ENCODE peak calls at places on chromosomes 12 and 14, in nine cellular contexts. H, Q, V, E, L, J, F, T and S are unnamed samples.

GRCh38 chr14:70009961-70010360 is 130.7 kb downstream of the SMOC1 start:
- DNase-seq in F (no peak), H (peak), E (no peak), Q (no peak), J (no peak), L (no peak), V (no peak), T (peak), S (no peak)

GRCh38 chr12:12505544-12506501 is 56.8 kb downstream of the DUSP16 start:
- DNase-seq in H (peak), E (no peak), F (peak), T (no peak), V (no peak), L (peak), J (peak), Q (no peak), S (no peak)

GRCh38 chr12:55736780-55737580 is 5.9 kb upstream of the GDF11 start:
- DNase-seq in T (peak), Q (peak), F (peak), E (peak), V (peak), H (peak), L (peak), J (peak), S (peak)

GRCh38 chr14:84482256-84483071 is 1047.5 kb upstream of the FLRT2 start:
- DNase-seq in J (peak), L (no peak), E (no peak), T (peak), V (no peak), F (peak), Q (no peak), H (no peak), S (no peak)

GRCh38 chr12:91877461-91878230 is 268.0 kb downstream of the BTG1 start:
- DNase-seq in L (no peak), E (no peak), T (no peak), F (no peak), H (no peak), V (no peak), Q (no peak), J (no peak), S (no peak)

GRCh38 chr12:124641591-124641990 is 74.2 kb upstream of the NCOR2 start:
- DNase-seq in L (no peak), T (no peak), H (no peak), F (no peak), Q (no peak), V (no peak), J (no peak), E (no peak), S (no peak)

GRCh38 chr12:12017135-12017581 is 53.6 kb upstream of the BCL2L14 start:
- DNase-seq in Q (peak), T (no peak), V (no peak), J (no peak), E (peak), L (peak), H (no peak), F (no peak), S (no peak)

GRCh38 chr12:13073191-13073590 is 29.0 kb downstream of the FAM234B start:
- DNase-seq in V (no peak), T (no peak), E (no peak), Q (no peak), J (peak), H (no peak), F (no peak), L (no peak), S (no peak)

GRCh38 chr12:115934046-115934445 is 343.4 kb downstream of the MED13L start:
- DNase-seq in E (no peak), T (no peak), H (no peak), L (no peak), Q (no peak), F (no peak), J (no peak), V (no peak), S (no peak)

GRCh38 chr12:10285919-10286318 is 21.8 kb upstream of the KLRD1 start:
- DNase-seq in V (no peak), Q (no peak), L (no peak), E (no peak), J (no peak), H (no peak), T (no peak), F (no peak), S (no peak)

GRCh38 chr14:76516884-76517283 is 140.9 kb downstream of the ESRRB start:
- DNase-seq in F (no peak), E (no peak), V (no peak), L (no peak), H (no peak), J (no peak), T (peak), Q (no peak), S (no peak)

GRCh38 chr12:114982760-114983159 is 298.8 kb upstream of the TBX3 start:
- DNase-seq in E (no peak), F (no peak), Q (peak), T (peak), V (no peak), J (no peak), L (peak), H (no peak), S (no peak)

GRCh38 chr14:83887871-83888270 is 1642.1 kb upstream of the FLRT2 start:
- DNase-seq in H (no peak), V (no peak), J (no peak), E (no peak), T (no peak), L (no peak), Q (no peak), F (no peak), S (no peak)

GRCh38 chr12:42575717-42576116 is 13.8 kb downstream of the PRICKLE1 start:
- DNase-seq in T (no peak), Q (no peak), L (no peak), F (no peak), J (no peak), V (no peak), H (no peak), E (no peak), S (no peak)

GRCh38 chr12:124457287-124458219 is 109.9 kb downstream of the NCOR2 start:
- DNase-seq in L (no peak), V (peak), F (peak), E (peak), H (peak), T (no peak), J (peak), Q (no peak), S (no peak)

GRCh38 chr12:5204831-5205230 is 161.2 kb downstream of the KCNA5 start:
- DNase-seq in F (no peak), J (no peak), V (no peak), E (no peak), L (no peak), T (no peak), H (no peak), Q (no peak), S (no peak)

GRCh38 chr14:67819563-67820411 is at the start of gene RAD51B:
- DNase-seq in H (peak), T (peak), V (peak), L (peak), Q (peak), E (peak), F (peak), J (peak), S (peak)

GRCh38 chr12:2959508-2960431 is 573 bp downstream of the TEAD4 start:
- DNase-seq in F (peak), Q (peak), T (peak), L (peak), V (no peak), E (peak), J (peak), H (peak), S (peak)

GRCh38 chr14:24952851-24953666 is 96.9 kb downstream of the STXBP6 start:
- DNase-seq in L (no peak), F (no peak), E (no peak), H (peak), T (no peak), J (no peak), Q (peak), V (no peak), S (peak)
- TF ChIP-seq CTCF in L (no peak), F (no peak), E (no peak), H (peak), T (no peak), J (no peak), Q (no peak), V (no peak), S (peak)

DNA sequence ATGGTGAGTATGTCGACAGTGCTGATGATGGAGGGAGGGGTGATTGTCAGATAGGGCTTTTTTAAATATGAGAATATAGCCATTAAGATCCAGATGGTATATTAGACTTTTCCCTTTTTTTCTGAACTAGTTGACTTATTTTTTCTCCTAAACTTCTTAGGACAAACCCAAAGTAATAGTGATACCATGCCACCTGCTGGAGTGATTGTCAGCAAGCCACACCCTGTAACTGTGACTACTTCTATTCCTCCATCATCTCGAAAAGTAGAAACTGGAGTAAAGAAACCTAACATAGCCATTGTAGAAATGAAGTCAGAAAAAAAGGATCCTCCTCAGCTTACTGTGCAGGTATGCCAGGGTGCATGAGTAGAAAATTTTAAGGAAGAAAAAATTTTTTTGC is 40.1 kb downstream of the KIAA0586 start:
- DNase-seq in T (no peak), V (no peak), Q (no peak), L (no peak), E (no peak), J (no peak), F (no peak), H (no peak), S (no peak)
- TF ChIP-seq CTCF in T (no peak), V (no peak), Q (no peak), L (no peak), E (no peak), J (no peak), F (no peak), H (no peak), S (no peak)

GRCh38 chr14:104967414-104968152 is 10.6 kb downstream of the AHNAK2 start:
- DNase-seq in T (peak), Q (peak), H (peak), J (peak), L (peak), E (peak), F (peak), V (no peak), S (peak)
- TF ChIP-seq CTCF in T (no peak), Q (no peak), H (peak), J (no peak), L (peak), E (no peak), F (no peak), V (no peak), S (no peak)

DNA sequence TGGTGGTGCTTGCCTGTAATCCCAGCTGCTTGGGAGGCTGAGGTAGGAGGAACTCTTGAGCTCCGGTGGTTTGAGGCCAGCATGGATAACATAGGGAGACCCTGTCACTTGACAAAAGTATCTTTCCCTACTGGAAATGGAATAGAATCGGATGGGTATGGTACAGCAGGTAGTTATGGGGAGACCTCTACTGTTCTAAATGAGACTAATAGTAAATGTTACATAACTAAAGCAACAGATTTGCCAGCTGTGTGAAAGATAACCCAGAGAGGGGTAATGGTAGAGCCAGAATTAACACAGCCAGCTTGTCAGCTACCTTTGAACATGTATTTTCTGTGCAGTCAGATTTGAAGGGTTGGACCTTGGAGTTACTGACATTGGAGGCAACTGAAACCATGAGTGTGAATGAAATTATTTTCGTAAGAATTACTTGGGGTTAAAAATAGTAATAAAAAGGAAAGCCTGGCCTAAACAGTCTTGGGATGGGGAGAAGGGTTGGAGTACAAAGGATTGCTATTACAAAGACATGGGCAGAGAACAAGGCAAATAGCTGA is 21.7 kb upstream of the NUP107 start:
- DNase-seq in F (no peak), L (no peak), H (no peak), T (peak), Q (no peak), V (no peak), E (no peak), J (no peak), S (no peak)
- TF ChIP-seq CTCF in F (no peak), L (no peak), H (no peak), T (no peak), Q (no peak), V (no peak), E (no peak), J (no peak), S (no peak)

DNA sequence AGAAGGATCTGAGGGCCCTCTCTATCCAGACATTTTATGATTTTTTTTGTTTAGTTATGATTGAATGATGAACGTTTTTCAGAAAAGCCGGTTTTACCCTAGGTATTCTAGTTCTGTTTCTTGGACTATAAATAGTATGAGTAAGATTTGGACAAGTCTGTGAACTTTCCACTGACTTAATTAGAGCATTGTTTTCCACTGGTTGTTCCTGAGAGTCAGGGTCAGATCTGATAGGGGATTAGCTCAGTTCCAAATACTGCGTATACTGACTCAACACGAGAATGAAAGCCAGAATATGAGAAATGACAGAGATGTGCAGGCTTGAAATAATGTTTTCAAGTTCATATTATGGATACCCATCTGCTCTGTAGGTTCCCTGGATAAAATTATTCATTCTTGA is 361.6 kb downstream of the AEBP2 start:
- DNase-seq in J (no peak), Q (no peak), V (no peak), E (no peak), H (no peak), L (no peak), T (no peak), F (peak), S (no peak)
- TF ChIP-seq CTCF in J (no peak), Q (no peak), V (no peak), E (no peak), H (no peak), L (no peak), T (no peak), F (no peak), S (no peak)